ENCODE peak calls at places on chromosomes 13 and 19, in five cellular contexts. G is AG09319, Q is NCI-H2107, C is nucleus accumbens, Z is fibroblast of the conjunctiva. R is an unnamed sample.

GRCh38 chr13:78978381-78978998 is 319.5 kb upstream of the OBI1 start:
- DNase-seq in Q (no peak), C (no peak), G (peak; percentile 14), Z (peak; percentile 42), R (no peak)

GRCh38 chr19:21434967-21435544 is 38.1 kb downstream of the ZNF493 start:
- DNase-seq in Z (no peak), Q (no peak), G (no peak), C (no peak), R (no peak)

GRCh38 chr13:93984070-93984469 is 495.4 kb downstream of the DCT start:
- DNase-seq in G (no peak), Q (no peak), Z (no peak), C (no peak), R (no peak)

GRCh38 chr19:14473073-14473790 is 1.9 kb downstream of the PTGER1 start:
- DNase-seq in Z (no peak), G (no peak), C (no peak), Q (no peak), R (no peak)

GRCh38 chr13:48412881-48413351 is at the start of gene LPAR6:
- DNase-seq in Q (no peak), C (no peak), G (no peak), Z (no peak), R (no peak)

GRCh38 chr19:54650108-54650666 is 12.6 kb upstream of the LILRB4 start:
- DNase-seq in C (no peak), Q (no peak), Z (no peak), G (no peak), R (no peak)

GRCh38 chr19:32651729-32652140 is 23.2 kb downstream of the ANKRD27 start:
- DNase-seq in C (peak; percentile 44), Q (no peak), G (no peak), Z (no peak), R (peak; percentile 83)

GRCh38 chr19:54725321-54725720 is 1.1 kb downstream of the KIR3DL3 start:
- DNase-seq in G (no peak), Z (no peak), Q (no peak), C (no peak), R (no peak)

GRCh38 chr13:113048766-113049165 is 56.8 kb upstream of the F7 start:
- DNase-seq in C (no peak), Z (no peak), Q (no peak), G (no peak), R (peak; percentile 41)

GRCh38 chr19:10286803-10287737 is at the start of gene ICAM4:
- DNase-seq in G (no peak), C (no peak), Q (no peak), Z (no peak), R (peak; percentile 84)

GRCh38 chr13:50382511-50382910 is 367.3 kb downstream of the KCNRG start:
- DNase-seq in Q (no peak), C (no peak), Z (no peak), G (no peak), R (no peak)

GRCh38 chr13:114018461-114019055 is 44.7 kb upstream of the C13orf46 start:
- DNase-seq in G (no peak), Q (no peak), Z (no peak), C (no peak), R (no peak)

GRCh38 chr13:32941368-32941767 is 74.9 kb upstream of the KL start:
- DNase-seq in Z (no peak), Q (no peak), G (no peak), C (no peak), R (no peak)

GRCh38 chr19:4031420-4031819 is 23.9 kb downstream of the PIAS4 start:
- DNase-seq in Z (no peak), Q (no peak), G (no peak), C (no peak), R (no peak)

GRCh38 chr19:1474011-1474764 is 4.8 kb downstream of the C19orf25 start:
- DNase-seq in C (peak; percentile 75), Q (no peak), G (no peak), Z (no peak), R (no peak)

GRCh38 chr13:46639033-46639981 is 86.3 kb downstream of the LRCH1 start:
- DNase-seq in Z (no peak), C (no peak), Q (no peak), G (no peak), R (no peak)